ENCODE peak calls at places on chromosome 12, in six cellular contexts. C is fibroblast of the aortic adventitia, D is colonic mucosa, S is nephron progenitor cell, M is IMR-90, F is brain microvascular endothelial cell. T is an unnamed sample.

GRCh38 chr12:112947761-112948160 is 9.5 kb downstream of the OAS3 start:
- DNase-seq in F (no peak), M (no peak), S (no peak), C (no peak), D (peak; percentile 9), T (no peak)

GRCh38 chr12:24945822-24946221 is 3.1 kb downstream of the BCAT1 start:
- DNase-seq in F (no peak), S (no peak), C (no peak), M (no peak), D (no peak), T (no peak)

GRCh38 chr12:51381226-51382079 is 9.8 kb downstream of the GALNT6 start:
- DNase-seq in D (no peak), M (peak; percentile 67), S (no peak), F (no peak), C (peak; percentile 72), T (no peak)

GRCh38 chr12:76768566-76768965 is 4.7 kb downstream of the ZDHHC17 start:
- DNase-seq in M (peak; percentile 49), F (no peak), D (no peak), S (no peak), C (no peak), T (no peak)

GRCh38 chr12:85057370-85057963 is 21.3 kb downstream of the LRRIQ1 start:
- DNase-seq in C (peak; percentile 68), M (peak; percentile 41), S (peak; percentile 57), F (peak; percentile 40), D (peak; percentile 45), T (peak; percentile 61)

GRCh38 chr12:99057670-99058069 is 412.6 kb downstream of the APAF1 start:
- DNase-seq in M (no peak), D (no peak), S (no peak), F (no peak), C (no peak), T (no peak)

GRCh38 chr12:122860052-122860853 is 25.0 kb downstream of the HIP1R start:
- DNase-seq in D (peak; percentile 89), S (peak; percentile 87), M (peak; percentile 75), F (peak; percentile 55), C (peak; percentile 82), T (peak; percentile 89)

GRCh38 chr12:121124402-121125109 is 8.1 kb upstream of the P2RX7 start:
- DNase-seq in S (no peak), D (no peak), F (peak; percentile 95), M (peak; percentile 91), C (peak; percentile 66), T (peak; percentile 80)

GRCh38 chr12:40569626-40570179 is 122.5 kb upstream of the CNTN1 start:
- DNase-seq in S (no peak), F (no peak), M (peak; percentile 2), C (peak; percentile 75), D (no peak), T (no peak)

GRCh38 chr12:8482446-8483080 is 26.8 kb downstream of the CLEC6A start:
- DNase-seq in S (no peak), F (no peak), C (no peak), D (no peak), M (no peak), T (no peak)

GRCh38 chr12:53782093-53782703 is 30.4 kb upstream of the CISTR start:
- DNase-seq in D (no peak), S (no peak), F (no peak), C (no peak), M (no peak), T (no peak)

GRCh38 chr12:11798856-11799530 is 149.5 kb downstream of the ETV6 start:
- DNase-seq in D (no peak), M (peak; percentile 88), C (peak; percentile 86), S (no peak), F (peak; percentile 91), T (no peak)

GRCh38 chr12:107474639-107475539 is 210.7 kb upstream of the PWP1 start:
- DNase-seq in C (no peak), M (peak; percentile 15), S (no peak), F (no peak), D (no peak), T (no peak)

GRCh38 chr12:67624355-67624754 is 24.2 kb upstream of the DYRK2 start:
- DNase-seq in C (no peak), S (no peak), M (no peak), F (no peak), D (no peak), T (no peak)

GRCh38 chr12:64296301-64296700 is 74.2 kb upstream of the KICS2 start:
- DNase-seq in M (no peak), F (no peak), C (no peak), D (no peak), S (no peak), T (no peak)

GRCh38 chr12:367972-368371 is 21.1 kb downstream of the KDM5A start:
- DNase-seq in C (no peak), S (no peak), D (no peak), F (no peak), M (no peak), T (no peak)

GRCh38 chr12:116544656-116545055 is 14.5 kb upstream of the MAP1LC3B2 start:
- DNase-seq in C (peak; percentile 52), D (no peak), F (no peak), M (no peak), S (no peak), T (no peak)

GRCh38 chr12:25054783-25055144 is 105.9 kb upstream of the BCAT1 start:
- DNase-seq in F (peak; percentile 81), D (no peak), M (peak; percentile 66), S (no peak), C (no peak), T (no peak)

GRCh38 chr12:20128926-20129325 is 239.4 kb upstream of the PDE3A start:
- DNase-seq in C (peak; percentile 9), F (no peak), D (no peak), M (peak; percentile 26), S (no peak), T (no peak)

GRCh38 chr12:45216297-45216982 is 545 bp downstream of the ANO6 start:
- DNase-seq in S (peak; percentile 72), D (peak; percentile 65), C (peak; percentile 46), F (peak; percentile 24), M (peak; percentile 49), T (peak; percentile 33)

GRCh38 chr12:60684988-60685655 is 1089.3 kb downstream of the SLC16A7 start:
- DNase-seq in F (no peak), C (no peak), D (no peak), M (no peak), S (no peak), T (no peak)
- TF ChIP-seq CTCF in F (peak; percentile 60), C (no peak), D (no peak), M (no peak), S (no peak), T (no peak)

GRCh38 chr12:108691154-108691994 is 39.9 kb downstream of the CORO1C start:
- DNase-seq in F (peak; percentile 100), M (peak; percentile 99), S (peak; percentile 77), C (peak; percentile 98), D (peak; percentile 86), T (peak; percentile 86)
- TF ChIP-seq CTCF in F (peak; percentile 55), M (peak; percentile 32), S (peak; percentile 13), C (peak; percentile 60), D (peak; percentile 33), T (peak; percentile 24)

GRCh38 chr12:70721958-70722357 is 84.7 kb upstream of the PTPRB start:
- DNase-seq in D (no peak), F (no peak), M (no peak), S (no peak), C (no peak), T (no peak)

GRCh38 chr12:70721216-70721615 is 84.0 kb upstream of the PTPRB start:
- DNase-seq in C (no peak), S (no peak), M (no peak), F (no peak), D (no peak), T (no peak)

GRCh38 chr12:70719672-70720420 is 82.6 kb upstream of the PTPRB start:
- DNase-seq in F (peak; percentile 46), S (peak; percentile 70), D (peak; percentile 38), M (peak; percentile 36), C (peak; percentile 54), T (peak; percentile 41)

GRCh38 chr12:70722584-70723343 is 85.5 kb upstream of the PTPRB start:
- DNase-seq in D (no peak), F (peak; percentile 9), M (no peak), S (no peak), C (no peak), T (no peak)

DNA sequence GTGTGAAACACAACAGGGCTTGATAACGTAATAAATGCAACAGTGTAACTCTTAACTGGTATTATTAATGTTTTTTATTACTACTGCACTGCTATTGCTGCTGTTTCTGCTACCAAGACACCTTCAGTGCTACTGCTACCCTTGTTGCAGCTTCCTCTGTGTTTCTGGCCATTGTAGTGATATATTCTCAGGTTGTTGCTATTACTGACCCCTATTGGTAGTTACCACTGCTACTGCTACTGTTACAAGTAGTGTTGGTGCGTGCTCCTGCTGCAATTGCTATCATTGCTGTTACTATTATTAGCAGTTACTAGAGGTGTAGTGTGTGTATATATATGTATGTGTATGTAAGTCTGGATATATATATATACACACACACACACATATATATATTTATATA is 87.2 kb upstream of the PTPRB start:
- DNase-seq in S (no peak), F (peak; percentile 9), M (peak; percentile 1), D (no peak), C (peak; percentile 7), T (no peak)
- TF ChIP-seq CTCF in S (peak; percentile 10), F (peak; percentile 56), M (peak; percentile 14), D (no peak), C (no peak), T (no peak)

GRCh38 chr12:100404769-100405407 is 48.0 kb downstream of the SLC17A8 start:
- DNase-seq in S (peak; percentile 72), D (peak; percentile 34), F (peak; percentile 41), M (peak; percentile 40), C (peak; percentile 12), T (peak; percentile 13)
- TF ChIP-seq CTCF in S (peak; percentile 72), D (no peak), F (peak; percentile 73), M (peak; percentile 50), C (peak; percentile 29), T (peak; percentile 39)

T was measured in Calu3.